ENCODE peak calls at places on chromosomes 2 and 18, in six cellular contexts. M is GM23338, O is astrocyte, R is K562, T is fibroblast of lung, G is MM.1S. L is an unnamed sample.

GRCh38 chr2:234033174-234033573 is 17.3 kb upstream of the SPP2 start:
- DNase-seq in T (peak), G (peak), O (no peak), R (no peak), M (no peak), L (no peak)

GRCh38 chr2:220660277-220661155 is 911.6 kb downstream of the EPHA4 start:
- DNase-seq in G (no peak), O (no peak), T (peak), M (peak), R (no peak), L (no peak)

GRCh38 chr2:239197146-239197545 is 203.7 kb downstream of the HDAC4 start:
- DNase-seq in M (no peak), T (no peak), G (no peak), O (no peak), R (no peak), L (no peak)

GRCh38 chr18:51361130-51361860 is 163.8 kb upstream of the MEX3C start:
- DNase-seq in T (no peak), O (no peak), R (no peak), M (no peak), G (peak), L (peak)

GRCh38 chr18:42901161-42901560 is 214.3 kb downstream of the RIT2 start:
- DNase-seq in M (no peak), R (no peak), G (no peak), O (no peak), T (no peak), L (no peak)

GRCh38 chr2:64679673-64680425 is 26.1 kb upstream of the SERTAD2 start:
- DNase-seq in T (no peak), M (no peak), O (no peak), G (no peak), R (no peak), L (no peak)

GRCh38 chr2:225468131-225468530 is 68.6 kb downstream of the NYAP2 start:
- DNase-seq in G (no peak), R (no peak), M (no peak), T (no peak), O (peak), L (no peak)

GRCh38 chr2:106531676-106532075 is 44.5 kb downstream of the CD8B2 start:
- DNase-seq in T (no peak), R (no peak), G (no peak), M (peak), O (no peak), L (no peak)

GRCh38 chr2:134127496-134127895 is 126.4 kb upstream of the MGAT5 start:
- DNase-seq in T (no peak), R (no peak), G (peak), M (no peak), O (no peak), L (no peak)

GRCh38 chr18:50729986-50730385 is 89.8 kb downstream of the MRO start:
- DNase-seq in G (no peak), R (no peak), T (no peak), M (no peak), O (no peak), L (no peak)

DNA sequence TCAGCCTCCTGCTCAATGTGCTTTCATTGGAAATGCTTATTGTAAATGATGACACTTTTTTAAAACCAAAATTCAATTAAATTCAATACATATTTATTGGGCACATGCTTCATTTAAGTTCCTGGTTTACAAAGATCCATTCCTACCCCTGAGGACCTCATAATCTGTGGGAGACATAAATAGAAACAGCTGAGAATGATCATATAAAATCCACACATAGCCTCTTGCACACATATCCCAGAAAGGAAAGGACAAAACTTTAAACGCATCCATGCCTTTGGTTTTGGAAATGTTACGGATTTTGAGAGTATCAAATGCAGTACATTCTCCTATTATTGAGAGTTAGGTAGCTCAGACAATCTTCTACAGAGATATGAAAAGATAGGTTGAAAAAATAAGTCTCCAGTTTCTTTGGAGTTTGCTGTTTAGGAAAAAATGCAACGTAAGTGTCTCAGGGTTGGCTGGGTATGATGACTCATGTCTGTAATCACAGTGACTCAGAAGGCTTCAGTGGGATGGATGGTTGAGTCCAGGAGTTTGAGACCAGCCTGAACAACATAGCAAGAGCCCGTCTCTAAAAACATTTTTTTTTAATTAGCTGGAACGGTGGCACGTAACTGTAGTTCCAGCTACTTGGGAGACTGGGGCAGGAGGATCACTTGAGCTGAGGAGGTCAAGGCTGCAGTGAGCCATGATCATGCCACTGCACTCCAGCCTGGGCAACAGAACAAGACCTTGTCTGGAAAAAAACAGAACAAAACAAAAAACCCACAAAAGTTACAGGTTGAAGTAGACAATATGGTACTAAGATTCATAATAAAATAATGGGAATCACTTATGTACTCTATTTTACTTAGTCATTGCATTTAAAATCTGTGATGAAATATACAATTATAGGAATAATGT is 3.9 kb upstream of the PRELID3A start:
- DNase-seq in T (peak), G (no peak), O (peak), R (peak), M (no peak), L (no peak)
- H2AFZ ChIP-seq in T (peak), G (no peak), O (no peak), R (peak), M (no peak), L (no peak)

DNA sequence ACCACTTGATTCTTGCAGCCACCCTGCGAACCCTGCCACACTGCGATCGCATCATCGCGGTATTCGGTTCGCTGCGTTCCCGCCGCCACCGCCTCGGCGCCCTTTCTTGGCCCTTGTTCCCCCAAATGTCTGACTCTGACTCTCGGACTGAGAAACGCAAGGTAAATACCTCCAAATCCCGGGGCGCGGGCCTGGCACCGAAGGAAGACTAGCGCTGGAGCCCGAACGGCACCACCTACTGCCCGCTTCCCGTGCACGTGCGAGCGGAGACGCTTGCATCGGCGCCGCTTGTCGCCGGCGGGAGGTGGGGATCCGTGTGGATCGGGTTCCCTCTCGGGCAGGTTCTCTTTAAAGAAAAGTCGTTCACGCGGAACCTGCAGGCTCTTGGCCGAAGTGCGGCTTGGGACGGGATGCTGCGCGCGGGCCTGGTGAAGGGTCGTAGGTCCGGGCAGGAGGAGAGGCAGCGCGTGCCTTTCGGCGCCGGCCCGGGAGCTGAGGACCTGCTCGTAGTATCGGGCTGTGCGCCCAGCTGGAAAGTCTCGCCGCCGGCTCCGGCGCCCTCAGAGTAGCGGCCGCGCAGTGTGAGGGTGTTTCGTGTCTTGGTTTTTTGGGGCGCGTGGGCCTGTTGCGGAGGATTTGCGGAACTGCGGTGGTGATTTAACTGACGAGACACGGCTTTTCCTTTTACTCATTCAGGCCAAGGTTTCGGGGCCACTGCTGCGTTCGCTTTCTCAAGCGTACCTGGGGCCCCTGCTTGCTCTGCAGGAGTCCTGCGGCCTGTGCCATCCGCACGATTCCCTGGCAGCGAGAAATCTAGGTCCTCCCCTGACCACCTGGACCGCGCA is 536 bp downstream of the BCL2L11 start:
- DNase-seq in G (peak), O (no peak), T (peak), M (peak), R (peak), L (peak)
- H2AFZ ChIP-seq in G (no peak), O (peak), T (peak), M (peak), R (peak), L (no peak)

GRCh38 chr18:24398515-24398914 is 891 bp upstream of the OSBPL1A start:
- DNase-seq in O (peak), M (peak), T (peak), R (no peak), G (no peak), L (no peak)

GRCh38 chr18:24396082-24396623 is 1.5 kb downstream of the OSBPL1A start:
- DNase-seq in T (peak), M (no peak), O (no peak), R (no peak), G (no peak), L (no peak)

GRCh38 chr18:24397131-24397693 is 412 bp downstream of the OSBPL1A start:
- DNase-seq in M (peak), R (peak), T (peak), O (peak), G (peak), L (peak)

GRCh38 chr18:24395049-24395780 is 2.4 kb downstream of the OSBPL1A start:
- DNase-seq in R (no peak), G (no peak), T (peak), M (no peak), O (no peak), L (no peak)

GRCh38 chr18:24397694-24398365 is at the start of gene OSBPL1A:
- DNase-seq in R (peak), O (peak), G (peak), M (peak), T (peak), L (peak)
- H2AFZ ChIP-seq in R (peak), O (peak), G (peak), M (peak), T (peak), L (peak)

GRCh38 chr2:182142062-182142461 is 156.4 kb downstream of the PPP1R1C start:
- DNase-seq in O (peak), G (no peak), R (no peak), M (no peak), T (no peak), L (no peak)

GRCh38 chr2:182144039-182144779 is 158.6 kb downstream of the PPP1R1C start:
- DNase-seq in O (peak), M (peak), R (no peak), T (no peak), G (no peak), L (no peak)

GRCh38 chr2:182148344-182148743 is 162.7 kb downstream of the PPP1R1C start:
- DNase-seq in O (peak), R (no peak), G (no peak), T (no peak), M (no peak), L (no peak)

DNA sequence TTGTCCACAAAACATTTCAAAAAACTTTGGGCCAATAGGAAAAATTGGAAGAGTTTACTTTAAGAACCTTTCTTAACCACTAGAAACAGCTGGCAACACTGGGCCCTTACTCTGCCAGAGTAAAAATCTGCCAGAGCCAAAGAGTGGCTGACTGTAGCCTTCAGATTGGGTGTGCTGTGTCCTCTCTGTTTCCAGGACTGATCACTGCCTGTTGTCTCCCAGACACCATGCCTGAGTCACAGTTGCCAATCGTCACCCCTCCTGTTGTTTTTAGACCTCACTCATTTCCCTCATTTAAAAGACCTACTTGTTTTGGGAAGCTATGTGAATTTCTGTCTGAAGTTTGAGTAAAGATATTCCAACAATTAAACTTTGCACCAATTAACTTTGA is 159.1 kb downstream of the PPP1R1C start:
- DNase-seq in G (no peak), O (peak), M (no peak), T (peak), R (no peak), L (no peak)
- H2AFZ ChIP-seq in G (no peak), O (peak), M (peak), T (no peak), R (no peak), L (no peak)

DNA sequence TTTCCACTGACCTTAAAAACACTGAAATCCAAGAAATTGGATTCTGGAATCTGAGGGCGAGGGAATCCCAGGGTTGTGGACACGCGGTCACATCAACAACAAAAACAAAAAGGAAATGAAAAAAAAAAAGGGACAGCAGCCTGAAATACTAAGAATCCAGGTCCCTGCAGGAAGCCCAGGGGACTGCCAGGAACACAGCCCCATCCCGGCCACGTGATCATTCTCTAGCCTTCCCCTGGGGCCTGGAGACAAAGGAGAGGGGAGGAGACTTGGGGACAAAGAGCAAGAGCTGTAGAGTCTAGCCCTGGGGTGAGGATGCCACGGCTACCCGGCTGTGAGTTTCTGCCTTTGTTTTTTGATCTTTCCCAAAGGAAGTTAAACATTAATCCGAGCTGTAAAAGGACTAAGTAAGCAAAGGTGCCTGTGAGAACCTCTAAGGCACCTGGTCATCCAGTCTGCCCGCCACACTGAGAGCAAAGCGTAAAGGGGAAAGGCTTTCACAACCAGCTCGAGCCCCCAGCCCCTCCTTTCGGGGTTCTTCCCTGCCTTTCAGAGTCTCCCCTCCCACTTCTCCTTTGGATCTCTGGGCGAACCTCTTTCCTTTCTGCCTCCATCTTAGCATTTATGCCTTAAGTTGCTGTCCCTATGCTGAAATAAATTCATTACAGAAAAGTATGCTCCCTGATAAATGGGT is 57.9 kb upstream of the MSH2 start:
- DNase-seq in O (peak), R (peak), G (no peak), T (peak), M (peak), L (no peak)
- H2AFZ ChIP-seq in O (peak), R (peak), G (no peak), T (peak), M (no peak), L (no peak)

DNA sequence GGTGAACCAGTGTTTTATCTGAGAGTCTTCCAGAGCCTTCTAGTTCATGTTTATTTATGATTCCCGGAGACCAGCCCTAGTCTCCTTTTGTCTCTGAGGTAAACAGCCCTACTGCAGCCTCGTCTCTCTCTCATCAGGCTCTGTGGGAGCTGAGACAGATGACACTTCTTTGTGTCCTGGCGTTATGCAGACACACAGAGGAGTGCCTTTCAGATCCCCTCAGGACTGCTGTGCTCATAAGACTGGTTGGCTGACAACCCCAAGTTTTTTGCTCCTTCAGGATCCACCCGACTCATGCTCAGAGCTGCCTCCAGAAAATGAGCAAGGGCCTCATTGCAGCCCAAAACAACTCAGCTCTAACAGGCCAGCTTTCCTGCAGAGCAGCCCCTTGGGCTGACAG is 523.8 kb upstream of the SPHKAP start:
- DNase-seq in T (no peak), G (no peak), M (no peak), R (no peak), O (no peak), L (no peak)
- H2AFZ ChIP-seq in T (no peak), G (no peak), M (peak), R (no peak), O (no peak), L (no peak)

DNA sequence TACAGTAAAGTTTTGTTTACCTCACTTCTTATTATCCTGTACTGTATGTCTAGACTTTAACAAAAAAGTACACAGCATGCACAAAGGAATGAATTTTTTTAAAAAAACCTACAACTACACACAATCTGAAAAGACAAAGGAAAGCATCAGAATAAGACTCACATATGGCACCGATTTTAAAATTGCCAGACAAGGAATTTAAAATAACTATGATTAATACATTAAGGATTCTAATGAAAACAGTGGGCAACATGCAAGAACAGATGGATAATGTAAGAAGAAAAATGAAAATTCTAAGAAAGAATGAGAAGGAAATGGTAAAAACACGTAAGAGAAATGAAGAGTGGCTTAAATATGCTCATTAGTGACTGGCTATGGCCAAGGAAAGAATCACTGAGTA is 638.2 kb downstream of the FBXO15 start:
- DNase-seq in R (no peak), O (peak), G (no peak), T (peak), M (no peak), L (no peak)
- H2AFZ ChIP-seq in R (no peak), O (peak), G (no peak), T (no peak), M (no peak), L (no peak)

DNA sequence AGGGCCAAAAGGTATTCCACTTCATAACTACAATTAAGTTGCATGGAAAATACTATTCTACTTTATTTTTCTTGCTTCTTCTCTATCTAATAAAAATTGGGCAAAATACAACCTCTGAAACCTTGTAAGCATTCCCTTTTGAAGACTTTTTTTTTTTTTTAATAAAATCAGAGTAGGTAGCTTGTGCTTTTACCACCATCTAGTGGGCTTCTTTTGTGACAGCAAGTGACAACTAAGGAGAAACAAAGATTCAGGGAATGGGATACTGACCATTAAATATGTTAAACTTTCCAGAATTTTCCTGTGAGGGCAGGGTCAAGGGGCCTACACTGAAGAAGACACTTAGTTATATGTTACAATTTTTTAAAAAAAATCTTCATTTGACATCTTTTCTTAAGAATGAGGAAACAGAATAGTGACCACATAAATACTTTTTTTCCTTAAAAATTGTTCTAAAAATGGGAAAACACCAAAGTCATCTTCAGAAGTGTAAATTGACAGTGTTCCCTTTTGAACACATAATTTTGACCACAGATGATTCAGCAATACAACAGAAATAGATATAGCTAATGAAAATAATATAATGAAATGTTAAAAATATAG is 1183.2 kb upstream of the ACVR2A start:
- DNase-seq in T (peak), M (peak), R (peak), O (peak), G (peak), L (peak)
- H2AFZ ChIP-seq in T (no peak), M (no peak), R (no peak), O (no peak), G (no peak), L (no peak)

GRCh38 chr2:105521616-105522015 is 122.8 kb upstream of the FHL2 start:
- DNase-seq in O (no peak), G (no peak), R (no peak), T (no peak), M (no peak), L (no peak)
- H2AFZ ChIP-seq in O (no peak), G (no peak), R (no peak), T (no peak), M (no peak), L (no peak)